ENCODE peak calls at places on chromosomes 13 and 19, in four cellular contexts. M is PC-9, V is GM23338, F is keratinocyte. H is an unnamed sample.

GRCh38 chr13:62250501-62251175 is 835.0 kb upstream of the PCDH20 start:
- DNase-seq in M (no peak), V (no peak), F (no peak), H (no peak)

GRCh38 chr19:56670961-56671612 is 470 bp downstream of the ZNF835 start:
- DNase-seq in M (no peak), V (no peak), F (no peak), H (no peak)

GRCh38 chr19:17052439-17052838 is 22.8 kb downstream of the HAUS8 start:
- DNase-seq in M (peak), V (peak), F (no peak), H (peak)

GRCh38 chr19:15282311-15282705 is 50.0 kb downstream of the BRD4 start:
- DNase-seq in F (no peak), M (peak), V (no peak), H (no peak)

GRCh38 chr19:57648336-57649003 is 15.5 kb downstream of the ZNF211 start:
- DNase-seq in F (no peak), V (no peak), M (no peak), H (no peak)

GRCh38 chr19:6362024-6362344 is 653 bp downstream of the CLPP start:
- DNase-seq in F (no peak), V (no peak), M (no peak), H (no peak)

GRCh38 chr19:18939922-18940775 is 868 bp downstream of the HOMER3 start:
- DNase-seq in M (no peak), V (peak), F (no peak), H (no peak)

GRCh38 chr13:71285700-71286099 is 581.3 kb downstream of the DACH1 start:
- DNase-seq in V (peak), F (no peak), M (no peak), H (no peak)

GRCh38 chr13:24727731-24728601 is 36.0 kb upstream of the RNF17 start:
- DNase-seq in F (peak), M (peak), V (peak), H (peak)

GRCh38 chr19:17037966-17038500 is 11.4 kb upstream of the CPAMD8 start:
- DNase-seq in M (no peak), V (no peak), F (no peak), H (no peak)

GRCh38 chr13:92954746-92955145 is 271.9 kb upstream of the GPC6 start:
- DNase-seq in M (no peak), V (no peak), F (no peak), H (no peak)

GRCh38 chr13:31248361-31248760 is 48.6 kb downstream of the B3GLCT start:
- DNase-seq in F (no peak), V (no peak), M (no peak), H (no peak)

GRCh38 chr13:95256086-95256485 is 45.2 kb downstream of the ABCC4 start:
- DNase-seq in M (peak), F (peak), V (no peak), H (peak)

GRCh38 chr13:111508164-111508870 is 187.9 kb downstream of the TEX29 start:
- DNase-seq in F (no peak), M (peak), V (no peak), H (no peak)

GRCh38 chr19:46387713-46388130 is 25.6 kb downstream of the CCDC8 start:
- DNase-seq in M (no peak), F (no peak), V (no peak), H (no peak)

GRCh38 chr13:27921961-27922910 is 2.4 kb downstream of the PDX1 start:
- DNase-seq in F (no peak), M (no peak), V (peak), H (no peak)
- TF ChIP-seq EZH2 in F (peak), M (no peak), V (peak), H (no peak)

GRCh38 chr19:10295847-10296591 is 6.3 kb downstream of the ICAM5 start:
- DNase-seq in F (no peak), M (no peak), V (peak), H (no peak)
- TF ChIP-seq EZH2 in F (peak), M (no peak), V (peak), H (no peak)

DNA sequence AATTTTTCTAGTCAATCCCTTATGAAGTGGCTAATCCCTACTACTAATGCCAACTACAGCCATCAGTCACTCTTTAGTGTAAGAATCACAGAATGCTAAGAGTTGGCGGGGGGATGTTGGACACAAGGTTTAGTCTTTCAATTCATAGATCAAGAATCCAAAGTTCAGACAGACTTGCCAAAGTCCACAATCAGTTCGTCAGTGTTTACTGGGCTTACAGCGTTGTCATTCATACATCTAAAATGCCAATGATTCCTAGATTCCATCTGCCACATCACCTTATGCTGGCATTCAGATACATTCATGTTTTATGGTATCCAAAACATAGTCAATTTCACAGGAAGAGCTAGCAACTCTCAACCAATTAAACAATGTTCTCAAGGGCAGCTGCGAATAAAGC is 18.1 kb downstream of the RCBTB2 start:
- DNase-seq in V (no peak), F (no peak), M (no peak), H (no peak)
- TF ChIP-seq EZH2 in V (no peak), F (no peak), M (no peak), H (no peak)

GRCh38 chr19:2056810-2057192 is 5.8 kb upstream of the MKNK2 start:
- DNase-seq in F (no peak), M (no peak), V (no peak), H (no peak)

GRCh38 chr19:2057484-2058469 is 6.7 kb upstream of the MKNK2 start:
- DNase-seq in F (no peak), M (no peak), V (no peak), H (no peak)

GRCh38 chr19:2054763-2055162 is 3.7 kb upstream of the MKNK2 start:
- DNase-seq in M (no peak), V (no peak), F (no peak), H (no peak)

GRCh38 chr19:2053601-2054389 is 2.8 kb upstream of the MKNK2 start:
- DNase-seq in M (no peak), V (no peak), F (no peak), H (no peak)

GRCh38 chr19:2055871-2056809 is 5.1 kb upstream of the MKNK2 start:
- DNase-seq in F (no peak), V (peak), M (no peak), H (peak)
- TF ChIP-seq EZH2 in F (no peak), V (no peak), M (no peak), H (no peak)

GRCh38 chr13:20142019-20142926 is 18.6 kb downstream of the GJA3 start:
- DNase-seq in V (peak), M (no peak), F (no peak), H (no peak)
- TF ChIP-seq EZH2 in V (no peak), M (no peak), F (no peak), H (no peak)

DNA sequence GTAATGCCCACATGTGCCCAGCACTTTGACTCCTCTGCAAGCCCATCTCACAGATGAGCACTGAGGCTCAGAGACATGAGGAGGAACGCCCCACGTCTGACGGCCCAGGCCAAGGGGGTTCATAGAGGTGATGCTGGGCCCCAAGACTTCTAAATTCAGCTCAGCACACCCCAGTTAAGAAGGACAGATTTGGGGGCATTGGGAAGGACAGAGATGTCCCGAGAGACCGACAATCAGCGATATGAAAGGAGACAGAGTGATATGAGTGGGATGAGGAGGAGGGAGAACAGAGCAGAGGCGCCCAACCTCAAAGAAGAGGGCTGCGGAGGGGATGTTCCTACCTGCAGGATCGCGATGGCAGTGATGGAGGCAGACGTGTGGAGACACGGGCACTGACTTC is at the start of gene CNFN:
- DNase-seq in V (no peak), M (no peak), F (no peak), H (no peak)
- TF ChIP-seq EZH2 in V (no peak), M (no peak), F (peak), H (no peak)

DNA sequence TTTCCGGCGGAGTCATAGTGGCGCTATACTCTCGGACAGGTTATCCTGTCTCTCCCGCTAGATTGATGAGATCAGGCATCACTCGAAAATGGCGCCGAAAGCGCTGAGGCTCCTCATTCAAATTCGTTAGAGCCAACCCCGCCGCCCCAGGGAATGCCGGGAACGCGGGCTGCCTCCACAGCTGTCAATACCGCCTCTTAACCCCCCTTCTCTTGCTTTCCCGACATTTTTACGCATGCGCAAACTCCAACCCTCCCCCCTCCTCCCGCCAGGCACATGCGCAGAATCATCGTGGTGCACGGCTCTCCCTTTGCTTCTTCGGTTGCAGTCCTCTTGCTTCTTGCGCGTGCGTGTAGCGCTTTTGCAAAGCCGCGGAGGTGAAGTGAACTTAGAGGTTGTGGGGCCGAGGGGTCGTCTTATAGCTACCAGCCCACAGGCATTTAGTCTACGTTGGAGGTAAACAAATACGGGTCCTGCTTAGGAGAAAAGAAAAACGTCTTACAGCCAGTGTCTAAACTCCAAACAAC is 66.7 kb downstream of the KCNRG start:
- DNase-seq in V (peak), F (peak), M (peak), H (peak)
- TF ChIP-seq EZH2 in V (no peak), F (no peak), M (no peak), H (no peak)

DNA sequence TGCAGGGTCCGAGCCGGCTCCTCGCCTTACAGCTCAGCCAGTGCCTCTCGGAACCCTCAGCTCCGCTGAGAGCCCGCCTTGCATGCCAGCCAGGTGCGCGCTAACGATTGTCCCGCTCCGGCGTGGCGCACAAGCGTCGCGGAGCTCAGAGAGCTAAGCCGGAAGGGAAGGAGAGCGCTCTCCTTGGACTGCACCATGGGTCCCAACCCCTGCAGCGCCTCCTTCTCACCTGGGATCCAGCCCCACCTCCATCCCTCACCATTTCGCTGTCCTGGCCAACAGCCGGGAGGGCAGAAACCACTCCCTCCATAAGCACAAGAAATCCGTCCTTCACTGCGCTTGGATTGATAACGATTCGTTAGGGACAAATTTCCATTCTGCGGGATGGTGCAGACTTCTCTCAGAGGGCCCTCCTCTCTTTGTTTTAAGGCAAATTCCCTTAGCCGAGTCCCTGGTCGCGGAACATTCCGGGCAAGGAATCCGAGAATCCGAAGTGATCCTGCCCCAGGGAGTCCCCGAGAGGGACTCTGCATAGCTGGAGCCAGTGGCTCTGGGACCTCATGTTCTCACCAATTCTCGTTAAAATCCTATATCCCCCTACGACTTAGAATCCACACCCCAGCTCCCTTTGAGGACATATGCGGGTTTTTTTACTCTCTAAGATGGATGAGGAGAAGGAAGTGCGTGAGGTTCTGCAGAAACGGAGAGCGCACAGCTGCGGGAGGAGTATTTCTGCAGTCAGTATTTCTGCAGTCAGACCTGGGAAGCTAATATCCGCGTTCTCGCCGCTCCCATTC is 2.8 kb downstream of the GSX1 start:
- DNase-seq in M (no peak), F (no peak), V (peak), H (no peak)
- TF ChIP-seq EZH2 in M (no peak), F (peak), V (peak), H (no peak)

DNA sequence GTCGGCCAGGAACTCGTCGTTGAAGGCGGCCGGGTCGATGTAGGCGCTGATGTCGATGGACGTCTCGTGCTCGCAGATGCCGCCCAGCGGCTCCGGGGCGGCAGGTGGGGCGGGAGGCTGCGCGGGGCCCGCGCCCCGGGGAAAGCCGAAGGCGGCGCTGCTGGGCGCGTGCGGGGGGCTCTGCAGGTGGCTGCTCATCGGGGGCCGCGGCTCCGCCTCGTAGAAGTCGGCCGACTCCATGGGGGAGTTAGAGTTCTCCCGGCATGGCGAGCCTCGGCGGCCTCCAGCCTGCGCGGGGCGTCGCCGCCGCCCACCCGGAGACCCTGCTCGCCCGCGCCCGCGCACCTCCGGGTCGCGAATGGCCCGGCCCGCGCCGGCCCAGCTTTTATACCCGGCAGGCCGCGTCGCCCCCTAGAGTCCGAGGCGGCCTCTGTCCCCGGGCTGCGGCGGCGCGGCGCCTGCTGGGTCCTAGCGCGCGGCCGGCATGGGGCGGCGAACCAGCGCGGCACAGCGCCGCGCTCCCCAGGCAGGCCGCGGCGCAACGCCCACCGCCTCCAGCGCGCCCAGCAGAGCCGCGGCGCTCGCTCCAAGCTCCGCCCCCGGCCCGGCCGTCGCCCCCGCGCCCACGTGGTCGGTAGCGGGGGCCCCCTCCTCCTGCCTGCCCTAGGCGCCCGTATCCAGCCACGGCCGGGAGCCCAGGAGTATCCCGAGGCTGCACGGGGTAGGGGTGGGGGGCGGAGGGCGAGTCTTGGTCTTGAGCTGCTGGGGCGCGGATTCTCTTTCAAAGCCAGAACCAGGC is at the start of gene CEBPA:
- DNase-seq in M (peak), V (peak), F (no peak), H (peak)
- TF ChIP-seq EZH2 in M (no peak), V (peak), F (no peak), H (no peak)

GRCh38 chr13:99975626-99976025 is 4.1 kb upstream of the ZIC5 start:
- DNase-seq in F (no peak), V (peak), M (no peak), H (no peak)

GRCh38 chr13:99973163-99973785 is 1.7 kb upstream of the ZIC5 start:
- DNase-seq in V (no peak), M (no peak), F (no peak), H (no peak)

GRCh38 chr13:99974939-99975561 is 3.5 kb upstream of the ZIC5 start:
- DNase-seq in F (no peak), V (peak), M (no peak), H (no peak)

GRCh38 chr13:99973786-99974185 is 2.2 kb upstream of the ZIC5 start:
- DNase-seq in M (no peak), F (no peak), V (no peak), H (no peak)

DNA sequence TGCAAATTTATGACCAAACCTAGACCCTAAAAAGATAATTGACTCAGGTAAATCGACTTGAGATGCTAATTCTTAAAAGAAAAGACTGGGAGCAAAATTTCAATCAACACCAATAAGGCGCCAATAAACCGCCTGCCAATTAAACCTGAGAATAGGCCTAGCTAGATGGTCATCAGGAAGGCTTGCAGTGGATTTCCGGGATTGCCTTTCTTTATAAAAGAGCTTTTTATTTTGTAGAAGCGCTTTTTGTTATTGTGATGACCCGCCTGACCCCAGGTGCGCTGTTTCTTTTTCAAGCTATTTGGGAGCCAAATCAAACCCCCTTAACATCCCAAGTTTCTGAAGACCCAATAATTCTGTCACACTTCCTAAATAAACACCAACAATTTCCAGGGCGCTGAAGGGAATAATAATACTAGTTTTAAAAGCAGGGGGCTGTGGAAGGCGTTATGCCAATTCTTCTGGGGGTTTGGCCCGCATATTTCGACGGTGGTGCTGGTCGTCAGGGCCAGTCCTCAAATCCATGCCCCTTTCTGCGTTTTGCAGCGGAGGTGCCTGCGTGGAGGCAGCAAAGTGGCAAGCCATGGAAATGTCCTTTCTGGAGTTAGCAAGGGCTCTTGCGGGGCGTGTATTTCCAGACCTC is 2.9 kb upstream of the ZIC5 start:
- DNase-seq in F (no peak), V (peak), M (no peak), H (no peak)
- TF ChIP-seq EZH2 in F (no peak), V (peak), M (no peak), H (no peak)